ENCODE peak calls at places on chromosomes 1 and 21, in nine cellular contexts. S, J, O, H, Q, T, U, M and Y are unnamed samples.

GRCh38 chr1:5738911-5739462 is 253.2 kb downstream of the NPHP4 start:
- DNase-seq in S (no peak), J (no peak), O (no peak), H (no peak), Q (no peak), T (no peak), U (no peak), M (peak; percentile 15), Y (no peak)

GRCh38 chr1:226308166-226308722 is 720 bp downstream of the LIN9 start:
- DNase-seq in S (no peak), J (no peak), O (no peak), H (no peak), Q (no peak), T (peak; percentile 58), U (no peak), M (no peak), Y (no peak)

GRCh38 chr21:44352253-44352860 is 1.1 kb upstream of the TRPM2 start:
- DNase-seq in S (no peak), J (no peak), O (no peak), H (no peak), Q (no peak), T (no peak), U (no peak), M (no peak), Y (no peak)

GRCh38 chr21:43782741-43783700 is 6.4 kb upstream of the RRP1 start:
- DNase-seq in S (no peak), J (no peak), O (peak; percentile 78), H (no peak), Q (no peak), T (peak; percentile 35), U (no peak), M (peak; percentile 25), Y (no peak)

GRCh38 chr1:31860576-31860975 is 44.8 kb upstream of the SPOCD1 start:
- DNase-seq in S (no peak), J (no peak), O (no peak), H (no peak), Q (no peak), T (no peak), U (no peak), M (no peak), Y (no peak)

GRCh38 chr1:2588661-2589330 is 2.2 kb downstream of the PRXL2B start:
- DNase-seq in S (no peak), J (no peak), O (no peak), H (no peak), Q (no peak), T (no peak), U (peak; percentile 21), M (peak; percentile 80), Y (no peak)

GRCh38 chr1:15188145-15188544 is 34.6 kb downstream of the TMEM51 start:
- DNase-seq in S (no peak), J (no peak), O (no peak), H (no peak), Q (no peak), T (peak; percentile 34), U (no peak), M (no peak), Y (no peak)

GRCh38 chr1:234929369-234929768 is 199.3 kb downstream of the TOMM20 start:
- DNase-seq in S (no peak), J (no peak), O (no peak), H (no peak), Q (no peak), T (no peak), U (no peak), M (no peak), Y (no peak)

DNA sequence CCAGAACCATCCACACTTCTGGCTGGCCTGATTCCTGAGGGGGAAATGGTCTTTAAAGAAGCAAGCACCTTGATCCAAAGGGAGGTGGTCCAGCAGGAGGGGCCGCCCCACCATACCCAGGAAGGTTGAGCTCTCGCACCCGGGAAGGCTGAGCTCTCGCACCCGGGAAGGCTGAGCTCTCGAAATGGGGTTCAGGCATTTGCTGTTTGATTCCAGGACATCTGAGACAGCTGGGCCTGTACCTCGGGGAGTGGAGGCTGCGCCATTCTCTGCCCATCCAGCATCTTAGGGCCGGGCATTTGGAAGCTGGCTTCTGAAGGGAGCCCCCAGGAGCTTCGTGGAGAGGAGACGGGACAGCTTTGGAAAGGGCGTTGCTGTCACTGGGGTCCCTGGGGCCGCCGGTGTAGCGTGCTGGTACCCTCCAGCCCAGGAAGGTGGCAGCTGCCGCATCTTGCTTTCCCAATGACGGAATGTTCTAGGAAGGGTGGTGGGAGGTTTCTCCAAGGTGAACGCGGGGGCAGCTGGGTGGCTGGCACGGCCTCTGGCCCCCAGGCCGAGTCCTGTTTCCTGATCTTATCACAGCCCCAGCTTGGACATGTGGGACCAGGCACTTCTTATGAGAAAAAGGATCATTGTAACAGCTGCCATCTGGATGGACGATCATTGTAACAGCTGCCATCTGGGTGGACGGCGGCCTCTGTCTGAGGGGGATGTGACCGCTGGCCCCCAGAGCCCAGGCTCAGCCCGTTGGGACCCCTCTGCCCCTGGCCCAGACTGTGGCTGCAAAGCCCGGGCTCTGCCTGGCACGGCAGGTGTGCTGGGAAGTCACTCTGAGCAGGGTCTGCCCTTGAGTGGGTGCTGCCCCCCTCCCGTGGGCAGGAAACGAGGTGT is 61.6 kb downstream of the COL18A1 start:
- DNase-seq in S (no peak), J (peak; percentile 45), O (no peak), H (no peak), Q (no peak), T (no peak), U (no peak), M (peak; percentile 33), Y (no peak)
- H3K27ac ChIP-seq in S (peak overlapping the region; percentile 87), J (peak overlapping the region; percentile 61), O (no peak overlapping the region), H (no peak overlapping the region), Q (no peak overlapping the region), T (peak overlapping the region; percentile 3), U (no peak overlapping the region), M (no peak overlapping the region), Y (no peak overlapping the region)

GRCh38 chr1:7422081-7422480 is 349.0 kb upstream of the VAMP3 start:
- DNase-seq in S (peak; percentile 15), J (peak; percentile 22), O (no peak), H (no peak), Q (peak; percentile 1), T (no peak), U (no peak), M (no peak), Y (no peak)

GRCh38 chr1:7421471-7422075 is 349.5 kb upstream of the VAMP3 start:
- DNase-seq in S (peak; percentile 18), J (peak; percentile 16), O (no peak), H (no peak), Q (no peak), T (no peak), U (no peak), M (no peak), Y (no peak)

GRCh38 chr1:7420098-7420445 is 351.0 kb upstream of the VAMP3 start:
- DNase-seq in S (no peak), J (no peak), O (no peak), H (no peak), Q (no peak), T (no peak), U (no peak), M (no peak), Y (no peak)

GRCh38 chr1:7422561-7422960 is 348.5 kb upstream of the VAMP3 start:
- DNase-seq in S (peak; percentile 6), J (peak; percentile 26), O (no peak), H (no peak), Q (no peak), T (no peak), U (no peak), M (no peak), Y (no peak)

GRCh38 chr1:7420706-7421105 is 350.4 kb upstream of the VAMP3 start:
- DNase-seq in S (peak; percentile 13), J (peak; percentile 16), O (no peak), H (no peak), Q (peak; percentile 0), T (no peak), U (no peak), M (no peak), Y (no peak)
- H3K27ac ChIP-seq in S (no peak overlapping the region), J (no peak overlapping the region), O (no peak overlapping the region), H (no peak overlapping the region), Q (no peak overlapping the region), T (no peak overlapping the region), U (no peak overlapping the region), M (no peak overlapping the region), Y (no peak overlapping the region)

DNA sequence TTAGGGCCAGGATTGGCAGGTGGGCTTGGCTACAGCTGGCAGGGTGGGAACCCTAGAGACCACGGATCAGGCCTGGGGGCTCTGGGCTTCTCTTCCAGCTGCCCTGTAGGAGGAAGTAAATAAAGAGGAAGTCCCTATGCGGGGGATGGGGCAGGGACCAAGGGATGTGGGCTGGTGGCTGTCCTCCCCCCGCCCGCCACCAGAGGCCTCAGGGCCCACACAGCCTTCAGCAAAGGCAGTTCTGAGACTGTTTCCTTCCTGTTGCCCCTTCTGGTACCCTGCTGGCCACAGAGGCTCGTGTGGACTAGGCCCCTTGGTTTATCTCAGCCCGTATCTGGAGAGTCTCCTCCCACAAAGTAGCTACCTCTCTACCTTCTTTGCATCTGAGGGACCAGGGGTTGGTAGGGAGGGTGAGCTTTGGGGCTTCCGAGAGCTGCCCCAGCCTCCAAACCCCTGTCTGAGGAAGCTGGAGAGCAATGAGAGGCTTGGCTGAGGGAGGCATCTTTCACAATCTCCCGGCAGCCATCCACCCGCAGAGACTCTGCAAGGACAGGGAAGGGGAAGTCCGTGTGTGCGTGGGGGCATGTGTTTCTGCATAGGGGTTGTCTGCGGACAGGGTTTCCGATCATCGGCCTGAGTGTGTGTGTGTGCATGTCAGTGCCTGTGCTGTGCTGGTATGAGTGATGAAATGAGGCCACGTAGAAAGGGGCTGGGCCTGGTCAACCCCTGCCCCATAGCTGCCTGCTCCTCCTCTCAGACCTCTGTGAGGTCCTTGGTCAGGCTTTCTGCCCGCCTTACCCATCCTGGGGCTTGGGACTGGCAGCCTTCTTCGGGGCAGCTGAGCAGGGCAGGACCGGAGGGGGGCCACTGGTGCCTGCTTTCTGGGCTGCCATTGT is 12.5 kb downstream of the RPS6KA1 start:
- DNase-seq in S (peak; percentile 85), J (peak; percentile 64), O (peak; percentile 61), H (no peak), Q (peak; percentile 47), T (peak; percentile 47), U (peak; percentile 67), M (no peak), Y (peak; percentile 76)
- H3K27ac ChIP-seq in S (no peak overlapping the region), J (peak overlapping the region; percentile 90), O (peak overlapping the region; percentile 70), H (no peak overlapping the region), Q (no peak overlapping the region), T (peak overlapping the region; percentile 90), U (peak overlapping the region; percentile 47), M (peak overlapping the region; percentile 77), Y (no peak overlapping the region)

GRCh38 chr1:23639460-23639859 is 52.1 kb upstream of the RPL11 start:
- DNase-seq in S (no peak), J (no peak), O (no peak), H (no peak), Q (peak; percentile 46), T (no peak), U (no peak), M (no peak), Y (no peak)

GRCh38 chr1:23636009-23636408 is 55.6 kb upstream of the RPL11 start:
- DNase-seq in S (no peak), J (no peak), O (no peak), H (no peak), Q (no peak), T (no peak), U (no peak), M (no peak), Y (no peak)

GRCh38 chr1:23634840-23635642 is 56.6 kb upstream of the RPL11 start:
- DNase-seq in S (peak; percentile 67), J (no peak), O (no peak), H (peak; percentile 70), Q (no peak), T (peak; percentile 88), U (peak; percentile 32), M (no peak), Y (peak; percentile 42)

GRCh38 chr1:23638786-23639241 is 52.8 kb upstream of the RPL11 start:
- DNase-seq in S (no peak), J (no peak), O (no peak), H (no peak), Q (no peak), T (no peak), U (no peak), M (no peak), Y (no peak)

GRCh38 chr1:23638188-23638619 is 53.4 kb upstream of the RPL11 start:
- DNase-seq in S (peak; percentile 61), J (no peak), O (no peak), H (no peak), Q (no peak), T (no peak), U (no peak), M (no peak), Y (no peak)
- H3K27ac ChIP-seq in S (no peak overlapping the region), J (no peak overlapping the region), O (no peak overlapping the region), H (no peak overlapping the region), Q (peak overlapping the region; percentile 39), T (no peak overlapping the region), U (peak overlapping the region; percentile 30), M (no peak overlapping the region), Y (no peak overlapping the region)